ENCODE peak calls at places on chromosomes 16 and 17, in seven cellular contexts. Y, T, X, I, R, G and Z are unnamed samples.

GRCh38 chr17:36602030-36602737 is 801 bp downstream of the MRM1 start:
- DNase-seq in Y (peak), T (no peak), X (peak), I (peak), R (no peak), G (no peak), Z (peak)

GRCh38 chr17:29664743-29665479 is 42.2 kb upstream of the CORO6 start:
- DNase-seq in Y (no peak), T (no peak), X (no peak), I (no peak), R (no peak), G (no peak), Z (no peak)

GRCh38 chr17:6578491-6578890 is 22.1 kb upstream of the PITPNM3 start:
- DNase-seq in Y (no peak), T (no peak), X (no peak), I (no peak), R (no peak), G (no peak), Z (no peak)

GRCh38 chr16:30541502-30542329 is 7.1 kb upstream of the ZNF747 start:
- DNase-seq in Y (no peak), T (no peak), X (peak), I (no peak), R (no peak), G (no peak), Z (no peak)

GRCh38 chr17:80705988-80706387 is 161.3 kb downstream of the RPTOR start:
- DNase-seq in Y (no peak), T (no peak), X (no peak), I (no peak), R (no peak), G (no peak), Z (no peak)

GRCh38 chr16:49619811-49620157 is 236.1 kb downstream of the ZNF423 start:
- DNase-seq in Y (no peak), T (peak), X (no peak), I (peak), R (no peak), G (no peak), Z (peak)

GRCh38 chr16:66491716-66492064 is 58.2 kb downstream of the TK2 start:
- DNase-seq in Y (no peak), T (no peak), X (no peak), I (no peak), R (no peak), G (no peak), Z (no peak)

GRCh38 chr17:12553625-12554024 is 112.1 kb upstream of the MYOCD start:
- DNase-seq in Y (no peak), T (no peak), X (no peak), I (no peak), R (no peak), G (no peak), Z (no peak)

GRCh38 chr16:3771513-3771912 is 54.2 kb upstream of the TRAP1 start:
- DNase-seq in Y (no peak), T (peak), X (no peak), I (no peak), R (no peak), G (no peak), Z (peak)

DNA sequence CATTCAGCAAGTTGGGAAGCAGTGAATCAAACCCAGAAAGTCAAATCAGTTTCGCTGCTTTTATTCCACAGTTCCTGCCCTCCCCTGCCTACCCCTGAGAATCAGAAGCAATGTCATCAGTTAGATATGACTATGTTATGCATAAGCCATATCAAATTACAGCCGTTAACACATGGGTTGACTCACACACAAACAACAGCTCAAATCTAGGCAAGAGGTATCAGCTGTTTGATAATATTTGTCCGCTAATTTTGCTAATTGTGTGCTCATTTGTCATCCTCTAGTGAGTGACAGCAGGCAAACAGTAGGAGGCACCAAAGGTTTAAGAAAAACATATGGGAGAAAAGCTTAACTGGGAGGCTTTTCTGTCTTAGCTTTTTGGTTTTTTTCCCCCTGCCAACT is 327.4 kb upstream of the CCL2 start:
- DNase-seq in Y (peak), T (no peak), X (no peak), I (no peak), R (no peak), G (no peak), Z (no peak)
- TF ChIP-seq CTCF in Y (no peak), T (no peak), X (peak), I (no peak), R (peak), G (no peak), Z (no peak)

GRCh38 chr17:7856081-7856791 is 1.1 kb downstream of the NAA38 start:
- DNase-seq in Y (peak), T (peak), X (peak), I (peak), R (no peak), G (peak), Z (no peak)

GRCh38 chr17:7857724-7858486 is at the start of gene CYB5D1:
- DNase-seq in Y (peak), T (peak), X (peak), I (peak), R (peak), G (peak), Z (peak)

GRCh38 chr17:7855643-7856080 is 796 bp downstream of the TMEM88 start:
- DNase-seq in Y (no peak), T (peak), X (no peak), I (no peak), R (no peak), G (no peak), Z (no peak)

GRCh38 chr17:7858487-7858832 is 657 bp downstream of the CYB5D1 start:
- DNase-seq in Y (peak), T (peak), X (peak), I (peak), R (no peak), G (no peak), Z (no peak)

GRCh38 chr17:7856840-7857723 is at the start of gene NAA38:
- DNase-seq in Y (peak), T (peak), X (peak), I (peak), R (peak), G (peak), Z (peak)
- TF ChIP-seq POLR2A in Y (peak), T (peak), X (no peak), I (no peak), R (peak), G (peak), Z (no peak)

DNA sequence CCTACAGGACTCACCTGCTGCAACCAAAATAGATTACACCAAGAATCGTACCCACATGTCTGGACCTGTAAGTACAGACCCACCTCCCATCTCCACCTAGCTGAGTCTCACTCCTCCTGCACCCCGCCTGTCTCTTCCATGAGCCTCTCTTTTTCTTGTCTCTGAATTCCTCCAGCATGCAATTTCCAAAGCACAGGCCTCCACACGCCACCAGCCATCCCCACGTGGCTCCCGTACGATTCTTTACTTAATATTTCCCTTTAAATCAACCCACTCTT is 1.2 kb downstream of the RPH3AL start:
- DNase-seq in Y (no peak), T (peak), X (no peak), I (no peak), R (no peak), G (no peak), Z (peak)
- H3K4me3 ChIP-seq in Y (no peak), T (peak), X (no peak), I (no peak), R (no peak), G (no peak), Z (no peak)

GRCh38 chr17:21417921-21418320 is 41.8 kb downstream of the KCNJ12 start:
- DNase-seq in Y (no peak), T (peak), X (no peak), I (no peak), R (no peak), G (no peak), Z (peak)

GRCh38 chr17:21419299-21420239 is 43.4 kb downstream of the KCNJ12 start:
- DNase-seq in Y (no peak), T (peak), X (no peak), I (peak), R (no peak), G (no peak), Z (peak)

GRCh38 chr17:21418446-21419298 is 42.5 kb downstream of the KCNJ12 start:
- DNase-seq in Y (no peak), T (peak), X (no peak), I (no peak), R (no peak), G (no peak), Z (no peak)
- TF ChIP-seq CTCF in Y (no peak), T (no peak), X (no peak), I (no peak), R (no peak), G (no peak), Z (no peak)

GRCh38 chr17:1399679-1400512 is at the start of gene YWHAE:
- DNase-seq in Y (peak), T (peak), X (peak), I (peak), R (peak), G (peak), Z (peak)
- TF ChIP-seq POLR2A in Y (peak), T (peak), X (peak), I (peak), R (peak), G (peak), Z (peak)

GRCh38 chr17:17044846-17045561 is 2.7 kb downstream of the MPRIP start:
- DNase-seq in Y (peak), T (peak), X (no peak), I (peak), R (no peak), G (no peak), Z (peak)
- H3K4me3 ChIP-seq in Y (peak), T (no peak), X (no peak), I (peak), R (peak), G (peak), Z (no peak)

GRCh38 chr17:4643676-4644075 is 2.2 kb upstream of the ALOX15 start:
- DNase-seq in Y (no peak), T (no peak), X (no peak), I (no peak), R (no peak), G (no peak), Z (no peak)

GRCh38 chr17:4648741-4649140 is 7.3 kb upstream of the ALOX15 start:
- DNase-seq in Y (peak), T (peak), X (no peak), I (no peak), R (no peak), G (no peak), Z (no peak)

GRCh38 chr17:4642286-4642685 is 808 bp upstream of the ALOX15 start:
- DNase-seq in Y (no peak), T (no peak), X (no peak), I (no peak), R (no peak), G (no peak), Z (no peak)

GRCh38 chr17:4641297-4642195 is at the start of gene ALOX15:
- DNase-seq in Y (no peak), T (no peak), X (no peak), I (no peak), R (no peak), G (no peak), Z (no peak)

GRCh38 chr17:4645642-4646041 is 4.2 kb upstream of the ALOX15 start:
- DNase-seq in Y (no peak), T (no peak), X (no peak), I (no peak), R (no peak), G (no peak), Z (no peak)
- TF ChIP-seq CTCF in Y (no peak), T (no peak), X (no peak), I (no peak), R (no peak), G (no peak), Z (no peak)